ENCODE peak calls at places on chromosomes 2 and 18, in four cellular contexts. D, X, S and O are unnamed samples.

GRCh38 chr2:52383541-52383940 is 1351.6 kb upstream of the NRXN1 start:
- DNase-seq in S (no peak), X (no peak), D (no peak), O (no peak)

GRCh38 chr2:43331428-43331827 is 105.0 kb upstream of the ZFP36L2 start:
- DNase-seq in S (no peak), D (peak), X (no peak), O (no peak)

GRCh38 chr2:126744640-126745039 is 88.7 kb downstream of the GYPC start:
- DNase-seq in X (no peak), S (no peak), D (no peak), O (no peak)

GRCh38 chr2:142673836-142674235 is 203.6 kb upstream of the KYNU start:
- DNase-seq in X (no peak), D (no peak), S (no peak), O (no peak)

GRCh38 chr2:102397167-102397566 is 25.8 kb upstream of the IL18RAP start:
- DNase-seq in S (no peak), D (no peak), X (no peak), O (no peak)

GRCh38 chr2:34980689-34981088 is 1374.9 kb upstream of the CRIM1 start:
- DNase-seq in X (no peak), D (no peak), S (no peak), O (no peak)

GRCh38 chr2:210913461-210913860 is 357.1 kb downstream of the CPS1 start:
- DNase-seq in D (no peak), S (no peak), X (no peak), O (no peak)

GRCh38 chr2:191892391-191892790 is 45.5 kb upstream of the CAVIN2 start:
- DNase-seq in S (no peak), D (no peak), X (no peak), O (no peak)

GRCh38 chr2:179669196-179669595 is 192.2 kb downstream of the ZNF385B start:
- DNase-seq in S (no peak), D (no peak), X (no peak), O (no peak)

GRCh38 chr2:178836807-178837206 is 29.6 kb upstream of the TTN start:
- DNase-seq in X (no peak), S (no peak), D (no peak), O (no peak)

GRCh38 chr2:240438810-240439697 is 3.6 kb downstream of the GPC1 start:
- DNase-seq in X (no peak), S (no peak), D (no peak), O (no peak)

GRCh38 chr18:3453540-3454364 is 3.8 kb downstream of the TGIF1 start:
- DNase-seq in D (no peak), S (no peak), X (peak), O (no peak)

GRCh38 chr18:32470136-32470712 is 458 bp downstream of the GAREM1 start:
- DNase-seq in S (peak), X (no peak), D (no peak), O (peak)

GRCh38 chr2:13638181-13638580 is 921.4 kb downstream of the TRIB2 start:
- DNase-seq in D (no peak), S (no peak), X (no peak), O (no peak)

GRCh38 chr18:41690332-41691110 is 264.5 kb upstream of the PIK3C3 start:
- DNase-seq in D (no peak), S (no peak), X (no peak), O (no peak)

GRCh38 chr2:227016894-227017293 is 147.1 kb downstream of the COL4A4 start:
- DNase-seq in S (no peak), D (no peak), X (no peak), O (no peak)

GRCh38 chr18:9643549-9643948 is 29.2 kb upstream of the PPP4R1 start:
- DNase-seq in S (peak), X (peak), D (no peak), O (peak)

GRCh38 chr2:227464356-227464755 is 7.6 kb upstream of the AGFG1 start:
- DNase-seq in X (no peak), D (no peak), S (no peak), O (no peak)

GRCh38 chr2:31967790-31968189 is 43.0 kb downstream of the MEMO1 start:
- DNase-seq in D (no peak), X (no peak), S (no peak), O (no peak)

GRCh38 chr18:48948112-48949050 is 2.4 kb downstream of the SMAD7 start:
- DNase-seq in D (peak), S (peak), X (peak), O (no peak)

GRCh38 chr2:143128681-143129580 is at the start of gene ARHGAP15:
- DNase-seq in S (no peak), X (no peak), D (no peak), O (no peak)

GRCh38 chr2:177030391-177031000 is 182.1 kb upstream of the HNRNPA3 start:
- DNase-seq in S (no peak), D (no peak), X (no peak), O (no peak)

GRCh38 chr18:57433492-57434176 is 1.5 kb upstream of the ONECUT2 start:
- DNase-seq in X (no peak), D (no peak), S (no peak), O (no peak)

GRCh38 chr2:198873771-198874501 is 583.8 kb downstream of the SATB2 start:
- DNase-seq in X (no peak), S (no peak), D (no peak), O (no peak)

GRCh38 chr2:130819915-130820861 is 16.5 kb upstream of the ARHGEF4 start:
- DNase-seq in S (peak), D (no peak), X (no peak), O (no peak)

GRCh38 chr2:54099834-54100595 is 15.4 kb upstream of the ACYP2 start:
- DNase-seq in D (no peak), X (no peak), S (no peak), O (no peak)

GRCh38 chr2:146818122-146818521 is 1026.7 kb upstream of the ACVR2A start:
- DNase-seq in D (no peak), X (no peak), S (no peak), O (no peak)

GRCh38 chr2:236945431-236946016 is 140.2 kb upstream of the COPS8 start:
- DNase-seq in S (no peak), X (no peak), D (no peak), O (no peak)

GRCh38 chr2:189236066-189236465 is 56.5 kb upstream of the COL5A2 start:
- DNase-seq in S (no peak), D (no peak), X (no peak), O (no peak)

GRCh38 chr18:9825571-9826073 is 60.2 kb upstream of the TXNDC2 start:
- DNase-seq in D (peak), X (peak), S (no peak), O (peak)

DNA sequence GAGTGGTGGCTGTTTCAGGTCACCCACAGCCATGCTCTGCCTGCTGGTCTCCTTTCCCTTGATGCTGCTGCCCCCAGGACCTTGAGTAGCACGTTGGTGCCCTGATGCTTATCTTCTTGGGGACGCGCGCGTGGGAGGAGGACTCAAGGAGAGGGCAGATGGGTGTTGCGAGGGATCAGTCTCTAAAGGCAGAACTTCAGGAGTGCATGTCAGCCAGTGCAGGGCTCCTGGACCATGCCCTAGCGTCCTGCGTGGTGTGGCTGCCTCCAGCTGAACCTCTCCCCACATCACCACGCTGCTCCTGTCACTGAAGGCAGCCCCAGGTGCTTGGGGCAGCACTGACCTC is 62.5 kb upstream of the GLI2 start:
- DNase-seq in S (no peak), D (no peak), X (no peak), O (no peak)
- TF ChIP-seq NR3C1 in S (no peak), D (no peak), X (no peak), O (no peak)

GRCh38 chr2:23400703-23401102 is 15.7 kb downstream of the KLHL29 start:
- DNase-seq in D (no peak), X (no peak), S (no peak), O (no peak)

GRCh38 chr2:23402205-23402740 is 17.3 kb downstream of the KLHL29 start:
- DNase-seq in D (no peak), S (no peak), X (no peak), O (no peak)

GRCh38 chr2:23399674-23400261 is 14.8 kb downstream of the KLHL29 start:
- DNase-seq in D (no peak), S (no peak), X (no peak), O (no peak)

GRCh38 chr2:23401427-23402204 is 16.6 kb downstream of the KLHL29 start:
- DNase-seq in S (no peak), D (no peak), X (no peak), O (no peak)

DNA sequence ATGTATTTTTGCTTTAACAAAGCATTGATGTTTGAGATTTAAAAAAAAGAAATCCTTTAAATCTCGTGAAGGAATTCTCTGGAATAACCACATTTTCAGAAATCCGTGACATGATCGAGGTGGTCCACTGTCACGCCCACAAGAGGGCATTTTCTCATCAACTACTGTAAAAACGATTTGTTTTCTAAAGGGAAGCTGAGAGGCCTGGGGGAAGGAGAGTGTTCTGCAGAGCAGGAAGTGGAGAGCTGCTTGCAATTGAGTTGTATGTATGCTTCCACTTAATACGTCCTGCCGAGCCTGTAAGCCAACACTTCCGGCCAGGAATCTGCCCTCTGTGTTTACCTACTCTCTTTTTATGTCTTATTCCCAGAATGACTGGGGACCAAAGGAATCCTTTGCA is 19.4 kb downstream of the KLHL29 start:
- DNase-seq in X (peak), S (no peak), D (no peak), O (peak)
- TF ChIP-seq NR3C1 in X (no peak), S (no peak), D (no peak), O (no peak)

GRCh38 chr18:46061796-46062195 is 10.3 kb downstream of the PSTPIP2 start:
- DNase-seq in X (no peak), S (no peak), D (no peak), O (no peak)

GRCh38 chr18:46055841-46056240 is 16.2 kb downstream of the PSTPIP2 start:
- DNase-seq in X (no peak), S (no peak), D (no peak), O (no peak)

GRCh38 chr18:46061387-46061786 is 10.7 kb downstream of the PSTPIP2 start:
- DNase-seq in X (no peak), D (no peak), S (no peak), O (no peak)

GRCh38 chr18:46062781-46063180 is 9.3 kb downstream of the PSTPIP2 start:
- DNase-seq in X (no peak), S (no peak), D (no peak), O (no peak)

DNA sequence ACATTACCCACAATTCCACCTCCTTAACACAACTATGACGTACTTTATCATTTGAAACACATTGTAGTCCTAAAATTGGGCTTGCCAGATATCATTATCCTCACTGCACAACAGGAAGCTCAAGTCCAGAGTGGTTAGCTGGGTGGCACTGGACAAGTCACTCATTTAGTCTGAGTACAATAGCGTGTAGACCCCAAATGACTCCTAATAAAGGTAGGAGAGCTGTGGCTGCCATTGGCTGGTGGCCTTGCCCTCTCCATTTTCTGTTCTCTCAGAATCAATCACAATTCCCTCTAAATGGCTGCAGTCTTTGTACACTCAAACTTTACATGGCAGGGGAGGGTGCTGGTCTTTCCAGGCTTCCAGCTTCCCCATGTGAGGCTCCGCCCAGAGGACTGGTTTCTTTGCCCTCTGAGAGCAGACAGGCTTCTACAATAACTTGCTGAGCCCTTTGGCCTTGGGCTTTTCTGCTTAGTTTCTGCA is 11.7 kb downstream of the PSTPIP2 start:
- DNase-seq in D (peak), S (no peak), X (no peak), O (no peak)
- TF ChIP-seq NR3C1 in D (no peak), S (no peak), X (no peak), O (no peak)

GRCh38 chr2:71801969-71802368 is 345.7 kb downstream of the CYP26B1 start:
- DNase-seq in S (peak), D (peak), X (peak), O (peak)
- TF ChIP-seq NR3C1 in S (no peak), D (no peak), X (no peak), O (no peak)

DNA sequence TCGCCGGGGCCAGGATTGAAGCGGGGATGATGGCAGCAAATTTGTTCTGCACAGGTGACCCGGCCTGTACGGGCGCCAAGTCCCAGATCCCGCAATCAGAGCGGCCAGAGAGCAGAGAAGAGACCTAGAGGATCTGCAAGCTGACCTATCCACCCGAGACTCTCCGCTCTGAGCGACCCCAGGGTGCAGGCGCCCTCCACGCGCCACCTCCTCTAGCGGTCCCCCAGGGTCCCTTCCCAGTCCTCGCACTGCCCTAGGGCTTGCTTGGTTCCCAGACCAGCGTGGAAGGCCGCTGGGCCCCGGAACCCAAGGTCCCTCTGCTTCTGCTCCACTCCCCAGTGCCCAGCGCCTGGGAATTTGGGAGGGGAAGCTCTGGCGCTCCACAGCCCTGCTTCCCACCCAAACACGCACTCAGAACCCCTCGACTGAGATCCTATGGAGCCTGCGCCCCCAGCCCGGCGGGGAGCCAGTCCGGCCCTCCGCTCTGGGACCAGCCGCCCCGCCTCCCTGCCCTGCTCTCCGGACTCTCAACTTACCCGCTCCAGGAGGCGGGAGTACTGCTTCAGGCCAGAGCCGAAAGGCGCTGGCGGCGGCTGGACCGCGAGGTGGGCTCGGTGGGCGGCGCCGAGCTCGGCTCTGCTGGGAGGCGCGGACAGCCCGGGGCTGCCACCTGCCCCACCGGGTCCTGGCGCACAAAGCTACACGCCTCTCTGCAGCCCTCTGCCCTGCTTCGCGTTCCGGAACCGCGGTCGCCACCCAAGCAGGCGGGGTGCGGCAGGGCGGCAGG is 3.0 kb upstream of the SIX3 start:
- DNase-seq in D (no peak), X (peak), S (peak), O (no peak)
- TF ChIP-seq NR3C1 in D (no peak), X (no peak), S (no peak), O (no peak)